ENCODE peak calls at places on chromosome 12, in six cellular contexts. Z is IMR-90, Y is H9, O is mesenchymal stem cell, F is neuronal stem cell, W is H1. L is an unnamed sample.

GRCh38 chr12:71269199-71269598 is 111.4 kb upstream of the TSPAN8 start:
- DNase-seq in Z (no peak), Y (no peak), O (no peak), F (no peak), W (no peak), L (no peak)

GRCh38 chr12:66514581-66514980 is 164.3 kb downstream of the GRIP1 start:
- DNase-seq in Z (no peak), Y (no peak), O (peak; percentile 21), F (no peak), W (no peak), L (no peak)

GRCh38 chr12:117890137-117890536 is 78.7 kb downstream of the KSR2 start:
- DNase-seq in Z (no peak), Y (no peak), O (no peak), F (no peak), W (no peak), L (no peak)

GRCh38 chr12:115313929-115314328 is 630.0 kb upstream of the TBX3 start:
- DNase-seq in Z (peak; percentile 92), Y (no peak), O (peak; percentile 52), F (no peak), W (no peak), L (no peak)

GRCh38 chr12:78759387-78759786 is 105.2 kb upstream of the SYT1 start:
- DNase-seq in Z (peak; percentile 68), Y (peak; percentile 38), O (peak; percentile 6), F (no peak), W (no peak), L (no peak)

GRCh38 chr12:75635606-75636444 is 124.4 kb upstream of the KRR1 start:
- DNase-seq in Z (peak; percentile 97), Y (no peak), O (peak; percentile 93), F (no peak), W (no peak), L (no peak)

GRCh38 chr12:42309996-42310395 is 15.9 kb downstream of the ZCRB1 start:
- DNase-seq in Z (no peak), Y (no peak), O (no peak), F (no peak), W (no peak), L (no peak)

GRCh38 chr12:174596-174995 is 39.4 kb downstream of the SLC6A12 start:
- DNase-seq in Z (no peak), Y (no peak), O (no peak), F (no peak), W (no peak), L (no peak)

GRCh38 chr12:98058838-98059237 is 456.6 kb upstream of the TMPO start:
- DNase-seq in Z (no peak), Y (no peak), O (no peak), F (peak; percentile 3), W (no peak), L (no peak)

GRCh38 chr12:45669093-45669492 is 60.4 kb upstream of the ARID2 start:
- DNase-seq in Z (peak; percentile 64), Y (no peak), O (peak; percentile 58), F (no peak), W (no peak), L (no peak)

GRCh38 chr12:29043069-29043468 is 106.0 kb upstream of the FAR2 start:
- DNase-seq in Z (peak; percentile 78), Y (no peak), O (peak; percentile 23), F (no peak), W (no peak), L (no peak)

GRCh38 chr12:27024291-27024690 is 1.9 kb downstream of the MED21 start:
- DNase-seq in Z (peak; percentile 12), Y (no peak), O (no peak), F (no peak), W (no peak), L (no peak)
- H3K14ac ChIP-seq in Z (no peak overlapping the region), Y (no peak overlapping the region), O (no peak overlapping the region), F (no peak overlapping the region), W (no peak overlapping the region), L (no peak overlapping the region)

DNA sequence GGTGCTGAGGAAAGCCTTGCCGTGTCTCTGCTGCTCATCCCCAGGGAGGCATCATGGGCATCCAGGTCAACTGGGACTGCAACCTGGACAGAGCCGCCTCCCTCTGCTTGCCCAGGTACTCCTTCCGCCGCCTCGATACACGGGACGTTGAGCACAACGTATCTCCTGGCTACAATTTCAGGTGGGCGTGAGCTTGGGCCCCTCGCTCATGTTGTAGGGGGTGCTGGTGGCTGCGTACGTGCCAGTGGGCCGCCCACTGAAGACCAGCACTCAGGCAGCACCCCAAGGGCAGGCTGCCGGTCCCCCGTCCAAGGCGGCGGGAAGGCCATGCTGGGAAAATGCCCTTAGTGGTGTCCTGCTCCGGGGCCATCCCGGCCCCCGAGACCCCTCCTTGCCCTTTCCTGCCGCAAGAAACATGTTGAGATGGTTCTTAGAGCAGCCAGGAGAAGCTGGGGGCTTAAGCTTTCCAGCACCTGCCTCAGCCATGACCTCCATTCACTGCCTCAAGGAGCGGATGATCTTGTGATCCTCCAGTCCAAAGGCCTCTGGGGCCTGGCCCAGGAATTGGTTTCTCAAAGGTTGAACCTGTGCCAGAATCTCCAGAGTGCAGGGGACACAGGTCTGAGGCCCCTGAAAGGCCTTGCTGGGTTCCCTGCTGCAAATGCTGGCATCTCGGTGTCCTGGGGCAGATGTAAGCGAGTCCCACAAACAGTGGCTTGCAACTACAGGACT is 19.2 kb downstream of the P2RX4 start:
- DNase-seq in Z (no peak), Y (no peak), O (no peak), F (no peak), W (no peak), L (no peak)
- H3K14ac ChIP-seq in Z (peak overlapping the region; percentile 28), Y (no peak overlapping the region), O (no peak overlapping the region), F (no peak overlapping the region), W (no peak overlapping the region), L (peak overlapping the region; percentile 83)

GRCh38 chr12:56348776-56349175 is 10.1 kb downstream of the IL23A start:
- DNase-seq in Z (no peak), Y (no peak), O (no peak), F (no peak), W (no peak), L (no peak)
- H3K14ac ChIP-seq in Z (no peak overlapping the region), Y (no peak overlapping the region), O (no peak overlapping the region), F (no peak overlapping the region), W (no peak overlapping the region), L (no peak overlapping the region)

GRCh38 chr12:105229446-105229845 is 6.5 kb downstream of the APPL2 start:
- DNase-seq in Z (peak; percentile 24), Y (no peak), O (peak; percentile 33), F (no peak), W (no peak), L (no peak)
- H3K14ac ChIP-seq in Z (peak overlapping the region; percentile 60), Y (no peak overlapping the region), O (no peak overlapping the region), F (no peak overlapping the region), W (no peak overlapping the region), L (no peak overlapping the region)

DNA sequence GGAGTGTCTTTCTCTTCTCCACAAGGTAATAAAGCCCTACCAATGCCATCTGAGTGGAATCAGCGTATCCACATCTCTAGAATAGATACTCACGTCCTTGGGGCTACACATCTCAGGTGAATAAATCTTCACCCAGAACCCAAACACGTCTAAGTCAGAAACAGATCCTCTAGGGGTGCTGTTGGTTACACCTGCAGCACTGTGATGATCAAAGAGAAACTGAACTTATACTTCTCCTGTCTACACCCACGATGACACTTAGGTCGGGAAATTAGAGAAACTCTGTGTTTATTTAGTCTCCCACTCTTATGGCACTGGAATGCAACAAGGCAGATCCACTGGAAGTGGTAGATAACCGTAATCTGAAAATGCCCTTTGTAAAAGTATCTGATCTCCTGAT is 46.2 kb downstream of the WIF1 start:
- DNase-seq in Z (no peak), Y (no peak), O (no peak), F (no peak), W (no peak), L (no peak)
- H3K14ac ChIP-seq in Z (no peak overlapping the region), Y (no peak overlapping the region), O (no peak overlapping the region), F (no peak overlapping the region), W (no peak overlapping the region), L (no peak overlapping the region)

GRCh38 chr12:84362552-84362897 is 550.1 kb downstream of the SLC6A15 start:
- DNase-seq in Z (no peak), Y (no peak), O (no peak), F (no peak), W (no peak), L (no peak)
- H3K14ac ChIP-seq in Z (no peak overlapping the region), Y (no peak overlapping the region), O (no peak overlapping the region), F (peak overlapping the region; percentile 83), W (no peak overlapping the region), L (no peak overlapping the region)

GRCh38 chr12:49819786-49820185 is 8.4 kb downstream of the NCKAP5L start:
- DNase-seq in Z (no peak), Y (no peak), O (no peak), F (no peak), W (no peak), L (no peak)

GRCh38 chr12:49823350-49823749 is 4.9 kb downstream of the NCKAP5L start:
- DNase-seq in Z (no peak), Y (no peak), O (no peak), F (no peak), W (no peak), L (no peak)

GRCh38 chr12:49824416-49824815 is 3.8 kb downstream of the NCKAP5L start:
- DNase-seq in Z (no peak), Y (no peak), O (no peak), F (no peak), W (no peak), L (no peak)

GRCh38 chr12:49823951-49824350 is 4.3 kb downstream of the NCKAP5L start:
- DNase-seq in Z (no peak), Y (no peak), O (no peak), F (no peak), W (no peak), L (no peak)

GRCh38 chr12:49821375-49822287 is 6.6 kb downstream of the NCKAP5L start:
- DNase-seq in Z (no peak), Y (no peak), O (no peak), F (no peak), W (no peak), L (peak; percentile 69)
- H3K14ac ChIP-seq in Z (no peak overlapping the region), Y (no peak overlapping the region), O (no peak overlapping the region), F (no peak overlapping the region), W (no peak overlapping the region), L (no peak overlapping the region)

GRCh38 chr12:86283607-86284006 is 27.4 kb upstream of the MGAT4C start:
- DNase-seq in Z (no peak), Y (no peak), O (peak; percentile 1), F (no peak), W (no peak), L (no peak)
- H3K14ac ChIP-seq in Z (no peak overlapping the region), Y (no peak overlapping the region), O (no peak overlapping the region), F (no peak overlapping the region), W (no peak overlapping the region), L (no peak overlapping the region)

DNA sequence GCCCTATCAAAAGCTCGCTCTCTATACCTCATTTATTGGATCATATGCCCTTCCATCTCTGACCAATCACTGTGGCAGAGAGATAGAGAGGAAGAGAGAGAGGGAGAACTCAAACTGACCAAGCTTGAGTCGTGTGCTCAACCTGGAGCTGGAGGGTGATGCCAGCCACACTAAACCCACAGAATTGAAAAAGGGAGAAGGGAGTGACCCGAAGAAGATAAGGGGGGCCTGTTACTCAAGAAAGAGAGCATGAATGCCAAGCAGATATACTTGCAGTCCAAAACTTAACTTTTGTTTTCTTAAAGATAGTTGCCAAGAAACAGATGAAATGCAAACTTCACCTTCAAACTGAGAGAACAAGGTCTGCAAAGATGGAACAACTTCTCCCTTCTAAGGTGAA is 112.7 kb downstream of the BTG1 start:
- DNase-seq in Z (no peak), Y (no peak), O (no peak), F (no peak), W (no peak), L (no peak)
- H3K14ac ChIP-seq in Z (peak overlapping the region; percentile 48), Y (no peak overlapping the region), O (no peak overlapping the region), F (no peak overlapping the region), W (no peak overlapping the region), L (no peak overlapping the region)

L was measured in trophoblast cell.